ENCODE peak calls at places on chromosomes 12 and 14, in ten cellular contexts. B, H, W, Z, I, C, Y, J, X and K are unnamed samples.

GRCh38 chr12:28189774-28190320 is 409 bp upstream of the CCDC91 start:
- ATAC-seq in B (no peak), H (no peak), W (no peak), Z (no peak), I (no peak), C (no peak), Y (no peak), J (peak), X (no peak), K (peak)

GRCh38 chr14:35696119-35696518 is 113.0 kb downstream of the RALGAPA1 start:
- ATAC-seq in B (no peak), H (no peak), W (no peak), Z (no peak), I (no peak), C (no peak), Y (no peak), J (no peak), X (no peak), K (no peak)

GRCh38 chr14:58152569-58152857 is 500 bp upstream of the ARMH4 start:
- ATAC-seq in B (no peak), H (no peak), W (peak), Z (peak), I (no peak), C (peak), Y (no peak), J (no peak), X (no peak), K (no peak)

GRCh38 chr14:81311128-81311527 is 89.0 kb downstream of the STON2 start:
- ATAC-seq in B (no peak), H (no peak), W (no peak), Z (no peak), I (no peak), C (no peak), Y (no peak), J (peak), X (peak), K (no peak)

GRCh38 chr12:109287811-109288469 is 21.1 kb downstream of the FOXN4 start:
- ATAC-seq in B (no peak), H (no peak), W (no peak), Z (no peak), I (no peak), C (no peak), Y (no peak), J (no peak), X (no peak), K (no peak)

GRCh38 chr14:24857277-24857676 is 192.7 kb downstream of the STXBP6 start:
- ATAC-seq in B (no peak), H (no peak), W (no peak), Z (no peak), I (no peak), C (no peak), Y (no peak), J (no peak), X (no peak), K (no peak)

GRCh38 chr14:24094839-24095195 is 706 bp downstream of the PCK2 start:
- ATAC-seq in B (no peak), H (peak), W (no peak), Z (no peak), I (no peak), C (peak), Y (no peak), J (no peak), X (peak), K (peak)

GRCh38 chr14:94367896-94368590 is 20.4 kb downstream of the SERPINA1 start:
- ATAC-seq in B (no peak), H (no peak), W (no peak), Z (no peak), I (no peak), C (no peak), Y (no peak), J (no peak), X (no peak), K (no peak)

GRCh38 chr12:115522010-115522409 is 755.5 kb downstream of the MED13L start:
- ATAC-seq in B (no peak), H (no peak), W (no peak), Z (no peak), I (no peak), C (no peak), Y (no peak), J (no peak), X (no peak), K (no peak)

GRCh38 chr12:72281145-72281544 is 9.0 kb downstream of the TRHDE start:
- ATAC-seq in B (no peak), H (no peak), W (no peak), Z (no peak), I (no peak), C (no peak), Y (no peak), J (no peak), X (no peak), K (no peak)

GRCh38 chr12:77058740-77059139 is 6.6 kb downstream of the E2F7 start:
- ATAC-seq in B (no peak), H (no peak), W (no peak), Z (no peak), I (no peak), C (no peak), Y (no peak), J (no peak), X (no peak), K (no peak)

GRCh38 chr12:31859232-31859977 is 99.8 kb upstream of the RESF1 start:
- ATAC-seq in B (no peak), H (no peak), W (no peak), Z (peak), I (peak), C (no peak), Y (no peak), J (no peak), X (no peak), K (peak)